ENCODE peak calls at places on chromosomes 7 and 10, in ten cellular contexts. U, W, S, H, V, G, J, K, T and L are unnamed samples.
A peak's percentile ranks its signal among the peaks of the same experiment; 100 is the strongest.

GRCh38 chr10:82888809-82889455 is 1013.9 kb downstream of the NRG3 start:
- DNase-seq in U (no peak), W (no peak), S (no peak), H (no peak), V (no peak), G (no peak), J (no peak), K (no peak), T (no peak), L (no peak)

GRCh38 chr10:23558361-23558799 is 119.5 kb downstream of the OTUD1 start:
- DNase-seq in U (no peak), W (no peak), S (no peak), H (no peak), V (peak; percentile 74), G (no peak), J (no peak), K (no peak), T (no peak), L (no peak)

GRCh38 chr10:48215148-48215982 is 59.1 kb downstream of the FRMPD2 start:
- DNase-seq in U (no peak), W (peak; percentile 64), S (peak; percentile 9), H (no peak), V (peak; percentile 30), G (peak; percentile 73), J (no peak), K (peak; percentile 34), T (peak; percentile 43), L (no peak)

GRCh38 chr10:123146013-123146891 is 1.7 kb upstream of the HMX2 start:
- DNase-seq in U (no peak), W (peak; percentile 73), S (no peak), H (no peak), V (no peak), G (no peak), J (no peak), K (no peak), T (no peak), L (no peak)

GRCh38 chr7:44347546-44348114 is 22.2 kb upstream of the CAMK2B start:
- DNase-seq in U (no peak), W (no peak), S (no peak), H (no peak), V (no peak), G (no peak), J (no peak), K (no peak), T (no peak), L (no peak)

GRCh38 chr7:22591271-22591670 is 91.3 kb upstream of the STEAP1B start:
- DNase-seq in U (no peak), W (no peak), S (no peak), H (no peak), V (peak; percentile 36), G (no peak), J (no peak), K (no peak), T (no peak), L (no peak)

GRCh38 chr7:142542938-142543337 is 206.3 kb upstream of the PRSS1 start:
- DNase-seq in U (no peak), W (no peak), S (peak; percentile 53), H (no peak), V (peak; percentile 77), G (no peak), J (no peak), K (peak; percentile 42), T (no peak), L (no peak)

GRCh38 chr10:49579621-49580020 is 30.5 kb upstream of the SLC18A3 start:
- DNase-seq in U (no peak), W (no peak), S (no peak), H (no peak), V (no peak), G (no peak), J (no peak), K (no peak), T (no peak), L (no peak)

GRCh38 chr10:92688927-92689662 is 660 bp upstream of the HHEX start:
- DNase-seq in U (no peak), W (peak; percentile 45), S (no peak), H (no peak), V (no peak), G (no peak), J (no peak), K (no peak), T (no peak), L (no peak)

GRCh38 chr10:114831186-114831867 is 9.7 kb downstream of the FHIP2A start:
- DNase-seq in U (no peak), W (no peak), S (no peak), H (no peak), V (no peak), G (no peak), J (no peak), K (no peak), T (no peak), L (no peak)

GRCh38 chr7:16318989-16319915 is 102.1 kb downstream of the CRPPA start:
- DNase-seq in U (no peak), W (no peak), S (no peak), H (no peak), V (peak; percentile 65), G (peak; percentile 25), J (no peak), K (no peak), T (peak; percentile 31), L (no peak)

GRCh38 chr10:100570518-100570865 is 34.7 kb downstream of the HIF1AN start:
- DNase-seq in U (no peak), W (no peak), S (no peak), H (no peak), V (no peak), G (no peak), J (no peak), K (no peak), T (no peak), L (no peak)

GRCh38 chr10:72337039-72337629 is 17.6 kb downstream of the DNAJB12 start:
- DNase-seq in U (peak; percentile 41), W (peak; percentile 60), S (no peak), H (peak; percentile 58), V (peak; percentile 77), G (peak; percentile 92), J (no peak), K (peak; percentile 8), T (no peak), L (no peak)

GRCh38 chr10:49700997-49701396 is 21.5 kb downstream of the C10orf53 start:
- DNase-seq in U (no peak), W (peak; percentile 79), S (no peak), H (no peak), V (no peak), G (no peak), J (no peak), K (no peak), T (no peak), L (no peak)

GRCh38 chr10:18822156-18822555 is 162.9 kb downstream of the ARL5B start:
- DNase-seq in U (no peak), W (no peak), S (peak; percentile 11), H (no peak), V (peak; percentile 8), G (peak; percentile 2), J (no peak), K (no peak), T (no peak), L (no peak)

GRCh38 chr7:18117482-18117881 is 89.8 kb upstream of the PRPS1L1 start:
- DNase-seq in U (no peak), W (no peak), S (peak; percentile 73), H (no peak), V (no peak), G (no peak), J (no peak), K (no peak), T (no peak), L (no peak)

GRCh38 chr10:88037623-88038022 is 174.2 kb downstream of the PTEN start:
- DNase-seq in U (no peak), W (no peak), S (no peak), H (no peak), V (no peak), G (no peak), J (no peak), K (no peak), T (no peak), L (no peak)

GRCh38 chr10:96478317-96478716 is 35.4 kb downstream of the TLL2 start:
- DNase-seq in U (no peak), W (no peak), S (peak; percentile 42), H (no peak), V (no peak), G (no peak), J (no peak), K (no peak), T (no peak), L (no peak)

GRCh38 chr7:96126382-96126781 is 195.5 kb downstream of the SLC25A13 start:
- DNase-seq in U (no peak), W (no peak), S (no peak), H (no peak), V (no peak), G (no peak), J (no peak), K (no peak), T (no peak), L (no peak)

GRCh38 chr10:96641896-96642295 is 55.1 kb upstream of the TM9SF3 start:
- DNase-seq in U (no peak), W (no peak), S (no peak), H (no peak), V (no peak), G (no peak), J (no peak), K (no peak), T (no peak), L (no peak)

GRCh38 chr7:108455833-108456677 is at the start of gene NRCAM:
- DNase-seq in U (no peak), W (peak; percentile 98), S (no peak), H (no peak), V (peak; percentile 32), G (peak; percentile 64), J (no peak), K (no peak), T (no peak), L (no peak)

GRCh38 chr7:117389871-117390270 is 37.4 kb downstream of the ASZ1 start:
- DNase-seq in U (no peak), W (no peak), S (no peak), H (no peak), V (no peak), G (no peak), J (no peak), K (no peak), T (no peak), L (no peak)

GRCh38 chr7:138064856-138065357 is 11.4 kb upstream of the AKR1D1 start:
- DNase-seq in U (no peak), W (no peak), S (no peak), H (no peak), V (peak; percentile 70), G (no peak), J (no peak), K (no peak), T (no peak), L (no peak)

GRCh38 chr10:14751576-14752330 is 22.9 kb downstream of the FAM107B start:
- DNase-seq in U (no peak), W (no peak), S (no peak), H (no peak), V (peak; percentile 54), G (no peak), J (no peak), K (no peak), T (no peak), L (no peak)

GRCh38 chr7:94344826-94345225 is 49.9 kb upstream of the COL1A2 start:
- DNase-seq in U (no peak), W (no peak), S (no peak), H (no peak), V (peak; percentile 60), G (no peak), J (no peak), K (no peak), T (no peak), L (no peak)

GRCh38 chr10:123889821-123890220 is 1.8 kb downstream of the CPXM2 start:
- DNase-seq in U (no peak), W (no peak), S (no peak), H (no peak), V (no peak), G (no peak), J (no peak), K (no peak), T (no peak), L (no peak)

GRCh38 chr10:101829561-101830315 is 11.5 kb upstream of the OGA start:
- DNase-seq in U (peak; percentile 54), W (peak; percentile 83), S (no peak), H (peak; percentile 68), V (peak; percentile 25), G (no peak), J (no peak), K (peak; percentile 6), T (no peak), L (peak; percentile 46)

GRCh38 chr7:40847921-40848320 is 713.1 kb downstream of the SUGCT start:
- DNase-seq in U (no peak), W (no peak), S (no peak), H (no peak), V (no peak), G (no peak), J (no peak), K (no peak), T (no peak), L (no peak)